ENCODE peak calls at places on chromosomes 1 and 21, in six cellular contexts. U is adrenal gland, F is KG1, R is skeletal muscle cell, Z is sciatic nerve, E is HCT116. B is an unnamed sample.

GRCh38 chr1:96721382-96722160 is at the start of gene PTBP2:
- DNase-seq in E (peak), Z (peak), U (peak), R (no peak), F (peak), B (peak)

GRCh38 chr21:38622081-38622826 is 124.0 kb upstream of the ERG start:
- DNase-seq in E (no peak), U (no peak), Z (no peak), F (no peak), R (no peak), B (no peak)

GRCh38 chr1:6244401-6245054 is 549 bp downstream of the HES3 start:
- DNase-seq in F (no peak), Z (no peak), U (no peak), E (no peak), R (no peak), B (no peak)

GRCh38 chr1:166933137-166933536 is 42.2 kb downstream of the ILDR2 start:
- DNase-seq in R (no peak), U (no peak), Z (no peak), E (no peak), F (no peak), B (no peak)

GRCh38 chr1:53578358-53578757 is 119.2 kb downstream of the DMRTB1 start:
- DNase-seq in R (no peak), F (no peak), E (no peak), Z (no peak), U (no peak), B (no peak)

GRCh38 chr1:39685071-39685470 is 6.2 kb downstream of the HPCAL4 start:
- DNase-seq in E (no peak), U (no peak), F (no peak), Z (no peak), R (no peak), B (no peak)

GRCh38 chr1:165914136-165914798 is 86.9 kb downstream of the UCK2 start:
- DNase-seq in Z (peak), U (peak), R (no peak), E (peak), F (peak), B (peak)

GRCh38 chr1:245116131-245116530 is 38.7 kb upstream of the KIF26B start:
- DNase-seq in Z (no peak), R (no peak), E (no peak), U (no peak), F (no peak), B (no peak)

GRCh38 chr1:230354005-230354404 is 72.1 kb downstream of the PGBD5 start:
- DNase-seq in F (no peak), E (no peak), U (no peak), Z (no peak), R (no peak), B (no peak)

GRCh38 chr1:101964708-101965107 is 32.0 kb downstream of the OLFM3 start:
- DNase-seq in F (no peak), U (no peak), E (no peak), R (no peak), Z (no peak), B (no peak)

GRCh38 chr1:230281531-230281930 is 144.6 kb downstream of the PGBD5 start:
- DNase-seq in R (no peak), F (no peak), Z (peak), E (no peak), U (no peak), B (no peak)

GRCh38 chr1:29469457-29469856 is 233.1 kb downstream of the PTPRU start:
- DNase-seq in U (peak), F (no peak), R (no peak), E (no peak), Z (no peak), B (no peak)

GRCh38 chr1:18530567-18531502 is 50.1 kb downstream of the KLHDC7A start:
- DNase-seq in Z (no peak), R (no peak), E (peak), F (no peak), U (no peak), B (peak)

GRCh38 chr1:116404699-116405098 is 31.7 kb downstream of the ATP1A1 start:
- DNase-seq in Z (no peak), U (no peak), F (no peak), E (no peak), R (no peak), B (no peak)

GRCh38 chr1:39671433-39671792 is 494 bp downstream of the NT5C1A start:
- DNase-seq in Z (no peak), F (no peak), E (no peak), U (no peak), R (no peak), B (peak)

GRCh38 chr1:110337704-110338199 is 1.4 kb upstream of the RBM15 start:
- DNase-seq in Z (peak), R (no peak), E (no peak), U (peak), F (no peak), B (no peak)

GRCh38 chr1:240149488-240150094 is 57.9 kb downstream of the FMN2 start:
- DNase-seq in E (no peak), Z (no peak), U (no peak), F (no peak), R (no peak), B (no peak)

GRCh38 chr1:12594966-12595838 is 22.8 kb downstream of the DHRS3 start:
- DNase-seq in U (no peak), E (no peak), F (no peak), R (no peak), Z (peak), B (peak)

GRCh38 chr21:25579402-25580016 is 27.8 kb downstream of the MRPL39 start:
- DNase-seq in U (no peak), F (no peak), Z (no peak), R (no peak), E (no peak), B (no peak)

GRCh38 chr1:13808729-13809131 is 108.7 kb downstream of the PRDM2 start:
- DNase-seq in R (peak), E (no peak), U (peak), Z (peak), F (no peak), B (no peak)